ENCODE peak calls at places on chromosomes 13 and 19, in seven cellular contexts. H is prostate gland, L is stomach, E is lower leg skin, I is endothelial cell of umbilical vein, O is heart left ventricle, C is uterus. V is an unnamed sample.

GRCh38 chr19:13812544-13812943 is 17.3 kb downstream of the ZSWIM4 start:
- DNase-seq in O (no peak), H (no peak), I (no peak), C (no peak), E (no peak), L (no peak), V (no peak)

GRCh38 chr13:27661017-27661416 is 39.3 kb downstream of the POLR1D start:
- DNase-seq in C (no peak), O (no peak), H (no peak), I (no peak), L (no peak), E (no peak), V (no peak)

GRCh38 chr13:50016421-50016820 is 1.2 kb downstream of the KCNRG start:
- DNase-seq in E (no peak), O (no peak), I (peak), H (no peak), L (no peak), C (no peak), V (no peak)

GRCh38 chr13:112355274-112355843 is 20.8 kb upstream of the SPACA7 start:
- DNase-seq in H (no peak), L (no peak), I (no peak), E (no peak), O (no peak), C (no peak), V (no peak)

GRCh38 chr13:110338441-110339101 is 31.5 kb downstream of the COL4A2 start:
- DNase-seq in H (no peak), O (peak), L (no peak), C (peak), I (peak), E (no peak), V (no peak)

GRCh38 chr19:28670894-28671293 is 542.1 kb downstream of the UQCRFS1 start:
- DNase-seq in O (no peak), L (no peak), I (no peak), E (no peak), C (no peak), H (no peak), V (no peak)

GRCh38 chr19:5873617-5874199 is 3.4 kb upstream of the FUT5 start:
- DNase-seq in O (no peak), L (no peak), I (no peak), E (no peak), H (no peak), C (no peak), V (no peak)

GRCh38 chr19:2777952-2778683 is 5.0 kb downstream of the SGTA start:
- DNase-seq in E (no peak), L (no peak), I (no peak), C (no peak), O (no peak), H (no peak), V (no peak)

GRCh38 chr19:9406798-9407352 is 28.5 kb downstream of the ZNF266 start:
- DNase-seq in H (peak), I (no peak), C (peak), O (peak), E (no peak), L (peak), V (peak)

GRCh38 chr19:7559102-7559501 is 23.6 kb downstream of the PNPLA6 start:
- DNase-seq in O (no peak), E (no peak), H (no peak), C (no peak), I (no peak), L (no peak), V (no peak)

GRCh38 chr19:41623360-41623759 is 3.5 kb downstream of the CEACAM4 start:
- DNase-seq in C (no peak), L (no peak), O (no peak), I (no peak), E (peak), H (no peak), V (no peak)

GRCh38 chr19:1251503-1252220 is 3.3 kb downstream of the MIDN start:
- DNase-seq in I (peak), H (peak), L (no peak), O (peak), E (no peak), C (no peak), V (peak)

GRCh38 chr19:46487802-46488445 is 7.7 kb downstream of the PNMA8B start:
- DNase-seq in O (peak), C (peak), L (peak), E (peak), I (peak), H (peak), V (peak)

GRCh38 chr19:41221514-41222205 is 2.6 kb downstream of the AXL start:
- DNase-seq in E (no peak), L (no peak), I (no peak), H (no peak), C (no peak), O (no peak), V (no peak)

GRCh38 chr19:31054430-31054829 is 294.8 kb downstream of the TSHZ3 start:
- DNase-seq in I (no peak), E (no peak), C (no peak), O (peak), H (peak), L (peak), V (peak)

GRCh38 chr19:35563207-35563829 is at the start of gene ATP4A:
- DNase-seq in I (no peak), O (no peak), L (no peak), E (no peak), H (no peak), C (no peak), V (no peak)

GRCh38 chr13:45393941-45394570 is 24.1 kb downstream of the SLC25A30 start:
- DNase-seq in O (peak), C (peak), L (peak), I (peak), H (peak), E (no peak), V (peak)

GRCh38 chr13:51479199-51479523 is 26.3 kb upstream of the INTS6 start:
- DNase-seq in C (no peak), O (no peak), I (peak), H (no peak), E (no peak), L (no peak), V (no peak)

GRCh38 chr19:11325544-11325943 is 13.9 kb downstream of the RAB3D start:
- DNase-seq in H (no peak), E (no peak), C (no peak), O (no peak), I (no peak), L (no peak), V (no peak)

GRCh38 chr19:23787106-23787505 is 28.4 kb upstream of the ZNF681 start:
- DNase-seq in H (no peak), E (no peak), O (no peak), L (no peak), C (no peak), I (no peak), V (no peak)

GRCh38 chr19:14672043-14672872 is 2.4 kb downstream of the ADGRE3 start:
- DNase-seq in O (no peak), I (no peak), H (no peak), L (no peak), C (no peak), E (no peak), V (no peak)

GRCh38 chr19:42028304-42029216 is 34.5 kb upstream of the ATP1A3 start:
- DNase-seq in C (no peak), E (no peak), O (no peak), L (no peak), H (no peak), I (no peak), V (peak)

GRCh38 chr19:5031231-5032100 is 62.6 kb downstream of the KDM4B start:
- DNase-seq in E (peak), L (peak), O (peak), H (peak), C (peak), I (peak), V (peak)

GRCh38 chr13:111411186-111411858 is 90.9 kb downstream of the TEX29 start:
- DNase-seq in I (no peak), C (no peak), L (no peak), O (no peak), H (no peak), E (no peak), V (no peak)

GRCh38 chr13:113864303-113864890 is 521 bp upstream of the GAS6 start:
- DNase-seq in E (no peak), C (no peak), O (no peak), H (no peak), I (peak), L (no peak), V (peak)

GRCh38 chr19:29823581-29824330 is 12.0 kb downstream of the CCNE1 start:
- DNase-seq in O (no peak), L (no peak), H (no peak), E (no peak), I (no peak), C (no peak), V (no peak)

GRCh38 chr13:64052526-64052925 is 2636.9 kb upstream of the PCDH20 start:
- DNase-seq in E (no peak), C (no peak), O (no peak), I (peak), L (no peak), H (no peak), V (no peak)

GRCh38 chr13:80498433-80498832 is 157.5 kb upstream of the SPRY2 start:
- DNase-seq in O (no peak), C (no peak), L (no peak), E (no peak), H (no peak), I (no peak), V (no peak)

GRCh38 chr13:110929104-110929777 is 14.4 kb upstream of the ANKRD10 start:
- DNase-seq in H (no peak), O (no peak), I (no peak), C (no peak), L (no peak), E (no peak), V (no peak)

GRCh38 chr19:33465371-33465770 is 56.2 kb downstream of the PEPD start:
- DNase-seq in H (no peak), C (no peak), L (no peak), O (no peak), I (no peak), E (no peak), V (no peak)

GRCh38 chr19:52778811-52779210 is 7.8 kb downstream of the ZNF600 start:
- DNase-seq in I (no peak), H (no peak), O (no peak), L (no peak), E (no peak), C (no peak), V (no peak)

GRCh38 chr13:32029684-32030083 is 1.9 kb upstream of the FRY start:
- DNase-seq in O (no peak), I (no peak), E (no peak), C (no peak), H (no peak), L (no peak), V (no peak)

GRCh38 chr13:70107498-70108271 is at the start of gene ATXN8OS:
- DNase-seq in H (no peak), I (no peak), O (no peak), C (no peak), E (no peak), L (no peak), V (no peak)

GRCh38 chr19:51702103-51702753 is 9.1 kb downstream of the SPACA6 start:
- DNase-seq in E (peak), I (peak), L (peak), O (peak), C (peak), H (peak), V (no peak)

GRCh38 chr13:88329066-88329465 is 657.9 kb downstream of the SLITRK5 start:
- DNase-seq in C (no peak), E (no peak), H (no peak), O (no peak), I (no peak), L (no peak), V (no peak)
- TF ChIP-seq POLR2A in C (no peak), E (no peak), H (no peak), O (no peak), I (no peak), L (no peak), V (no peak)

GRCh38 chr19:55229789-55230182 is 1.2 kb upstream of the TMEM86B start:
- DNase-seq in H (no peak), O (no peak), C (no peak), E (no peak), I (no peak), L (no peak), V (no peak)
- TF ChIP-seq POLR2A in H (no peak), O (no peak), C (no peak), E (no peak), I (no peak), L (no peak), V (no peak)

GRCh38 chr13:39602277-39602613 is 748 bp downstream of the LHFPL6 start:
- DNase-seq in L (no peak), C (no peak), H (no peak), O (no peak), E (no peak), I (no peak), V (no peak)

GRCh38 chr13:39604736-39605135 is 1.7 kb upstream of the LHFPL6 start:
- DNase-seq in C (no peak), I (no peak), O (no peak), L (no peak), H (no peak), E (no peak), V (no peak)

GRCh38 chr13:39601636-39602035 is 1.4 kb downstream of the LHFPL6 start:
- DNase-seq in I (no peak), E (no peak), L (no peak), H (no peak), O (no peak), C (no peak), V (no peak)

GRCh38 chr13:39603424-39603947 is 493 bp upstream of the LHFPL6 start:
- DNase-seq in O (peak), H (peak), I (peak), C (peak), E (no peak), L (no peak), V (no peak)

DNA sequence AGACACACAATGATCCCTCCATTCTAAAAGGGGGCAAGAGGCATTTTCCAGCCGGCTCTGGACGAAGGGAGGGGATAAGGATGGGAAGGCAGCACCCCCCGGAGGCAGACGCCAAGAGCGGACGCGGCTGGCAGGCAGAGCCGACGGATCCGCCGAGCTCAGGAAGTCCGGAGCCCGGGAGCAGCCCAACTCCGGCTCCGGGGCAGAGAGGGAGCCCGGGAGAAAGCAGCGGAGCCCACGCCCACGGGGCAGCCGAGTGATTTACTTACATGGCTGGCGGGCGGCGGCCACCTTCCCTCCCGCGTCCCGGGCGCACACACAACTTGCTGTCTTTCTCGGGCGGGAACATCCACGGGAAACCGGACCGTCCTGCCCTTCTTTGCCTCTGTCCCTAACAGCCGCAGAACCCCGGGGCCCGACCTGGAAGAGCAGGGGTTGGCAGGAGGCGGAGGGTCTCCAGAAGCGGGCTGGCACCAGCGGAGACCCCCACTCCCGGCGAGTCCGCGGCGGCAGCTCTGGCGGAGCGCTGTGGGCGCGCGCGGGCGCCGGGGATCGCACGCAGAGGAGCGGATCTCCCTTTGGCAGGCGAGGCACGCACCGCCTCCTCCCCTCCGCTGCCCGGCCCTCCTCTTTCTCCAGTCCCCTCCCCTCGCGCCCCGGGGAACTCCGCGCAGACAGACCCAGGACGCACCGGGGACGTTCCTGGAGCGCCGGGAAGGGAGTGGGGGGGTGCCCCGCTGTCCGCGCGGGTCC is at the start of gene LHFPL6:
- DNase-seq in H (peak), L (peak), C (peak), O (peak), I (peak), E (peak), V (peak)
- TF ChIP-seq POLR2A in H (peak), L (no peak), C (peak), O (no peak), I (peak), E (no peak), V (peak)

DNA sequence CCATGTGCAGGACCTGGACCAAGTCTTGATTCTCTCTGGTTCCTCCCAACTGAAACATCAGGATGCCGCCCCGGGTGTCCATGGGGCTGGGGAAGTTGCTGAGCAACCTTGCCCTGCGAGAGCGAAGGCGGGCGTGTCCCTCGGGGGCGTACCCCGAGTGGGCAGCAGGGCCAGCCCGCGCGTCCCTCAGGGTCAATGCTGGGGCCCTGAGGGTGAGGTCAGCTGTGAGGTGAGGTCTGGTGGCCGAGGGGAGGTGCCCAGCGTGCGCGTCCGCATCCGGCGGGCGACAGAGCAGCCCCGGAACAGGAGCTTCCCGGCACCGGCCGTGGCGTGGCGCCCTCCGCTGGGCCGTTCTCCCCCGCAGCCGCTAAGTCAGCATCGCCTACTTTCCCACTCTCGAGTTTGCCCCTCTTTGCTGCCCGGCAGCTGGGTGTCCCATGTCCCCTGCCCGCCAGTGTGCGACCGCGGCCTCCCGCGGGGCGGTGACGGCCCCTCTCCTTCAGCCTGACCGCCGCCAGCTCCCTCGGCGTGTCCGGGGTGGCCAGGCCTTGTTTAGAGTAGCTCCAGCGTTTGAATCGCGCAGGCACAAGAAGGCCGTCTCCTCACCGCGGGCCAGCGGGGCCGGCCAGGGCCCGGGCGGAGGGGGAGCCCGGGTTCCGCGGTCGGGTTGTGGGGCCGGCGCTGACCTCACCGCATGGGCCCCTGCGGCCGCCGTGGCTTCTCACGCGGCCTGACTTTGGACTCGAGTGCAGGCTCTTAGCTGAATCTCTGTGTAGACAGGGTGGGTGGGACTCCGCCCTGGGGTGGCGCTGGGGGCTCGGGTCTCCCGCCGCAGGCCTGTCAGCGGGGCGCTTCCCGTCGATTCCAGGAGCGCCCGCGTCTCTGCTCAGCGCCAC is 33.0 kb downstream of the GJA3 start:
- DNase-seq in H (peak), C (peak), L (peak), O (peak), E (peak), I (peak), V (no peak)
- TF ChIP-seq POLR2A in H (peak), C (no peak), L (no peak), O (no peak), E (no peak), I (no peak), V (no peak)

DNA sequence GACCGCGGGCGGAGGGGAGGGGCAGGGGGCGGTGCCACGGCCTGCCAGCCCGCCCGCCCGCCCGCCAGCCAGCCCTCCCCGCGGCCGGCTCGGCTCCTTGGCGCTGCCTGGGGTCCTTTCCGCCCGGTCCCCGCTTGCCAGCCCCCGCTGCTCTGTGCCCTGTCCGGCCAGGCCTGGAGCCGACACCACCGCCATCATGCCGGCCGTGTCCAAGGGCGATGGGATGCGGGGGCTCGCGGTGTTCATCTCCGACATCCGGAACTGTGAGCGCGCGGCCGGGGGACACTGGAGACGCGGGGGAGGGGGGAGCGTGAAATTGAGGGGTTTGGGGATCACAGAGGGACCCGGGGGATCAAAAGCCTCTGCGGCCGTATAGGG is at the start of gene AP2A1:
- DNase-seq in C (no peak), I (no peak), L (no peak), E (no peak), H (no peak), O (no peak), V (no peak)
- TF ChIP-seq POLR2A in C (peak), I (peak), L (no peak), E (no peak), H (peak), O (peak), V (peak)

V was measured in H54.